ENCODE peak calls at places on chromosomes 13 and 19, in seven cellular contexts. I is IMR-90; L is pons; F is activated T-helper 1 cell treated with anti-CD3 and anti-CD28 coated beads, Interleukin-2, amount 50 U/mL, for 16 hours; W is breast epithelium; Y is NCI-H146; P is stimulated activated CD8-positive, alpha-beta memory T cell treated with anti-CD3 and anti-CD28 coated beads, Interleukin-2, amount 100 ng/mL, for 48 hours. O is an unnamed sample.

GRCh38 chr13:98111168-98112098 is 31.5 kb upstream of the FARP1 start:
- DNase-seq in I (no peak), L (no peak), F (no peak), W (no peak), Y (no peak), P (no peak), O (no peak)

GRCh38 chr19:17749912-17750317 is 1.4 kb upstream of the FCHO1 start:
- DNase-seq in I (no peak), L (peak), F (no peak), W (no peak), Y (no peak), P (no peak), O (no peak)

GRCh38 chr13:79973533-79973963 is 367.4 kb downstream of the SPRY2 start:
- DNase-seq in I (no peak), L (no peak), F (no peak), W (no peak), Y (no peak), P (no peak), O (no peak)

GRCh38 chr13:27036236-27036981 is 135.2 kb downstream of the USP12 start:
- DNase-seq in I (no peak), L (no peak), F (no peak), W (no peak), Y (no peak), P (no peak), O (no peak)

GRCh38 chr13:99709134-99709533 is 207.9 kb downstream of the TM9SF2 start:
- DNase-seq in I (no peak), L (peak), F (no peak), W (no peak), Y (no peak), P (no peak), O (no peak)

GRCh38 chr13:98142427-98143156 is at the start of gene FARP1:
- DNase-seq in I (peak), L (peak), F (no peak), W (peak), Y (peak), P (peak), O (no peak)

GRCh38 chr19:44303305-44303704 is 1.5 kb downstream of the ZNF235 start:
- DNase-seq in I (no peak), L (no peak), F (no peak), W (no peak), Y (no peak), P (no peak), O (no peak)

GRCh38 chr13:44627441-44627840 is 51.3 kb upstream of the TSC22D1 start:
- DNase-seq in I (peak), L (no peak), F (no peak), W (no peak), Y (no peak), P (no peak), O (no peak)

GRCh38 chr13:99367106-99367616 is 60.0 kb upstream of the GPR183 start:
- DNase-seq in I (no peak), L (no peak), F (no peak), W (no peak), Y (no peak), P (no peak), O (no peak)

GRCh38 chr13:28922341-28922740 is 102.2 kb downstream of the MTUS2 start:
- DNase-seq in I (no peak), L (no peak), F (no peak), W (no peak), Y (no peak), P (no peak), O (no peak)

GRCh38 chr19:18058208-18059009 is 28.3 kb downstream of the IL12RB1 start:
- DNase-seq in I (peak), L (peak), F (peak), W (peak), Y (peak), P (peak), O (peak)

GRCh38 chr19:12913011-12913561 is 6.0 kb downstream of the SYCE2 start:
- DNase-seq in I (peak), L (peak), F (no peak), W (peak), Y (peak), P (no peak), O (no peak)

GRCh38 chr13:63684822-63685221 is 2269.2 kb upstream of the PCDH20 start:
- DNase-seq in I (no peak), L (no peak), F (no peak), W (no peak), Y (no peak), P (no peak), O (no peak)

GRCh38 chr13:113759525-113760137 is 605 bp downstream of the TMEM255B start:
- DNase-seq in I (peak), L (peak), F (no peak), W (no peak), Y (peak), P (no peak), O (no peak)

GRCh38 chr19:58203814-58204475 is 21.1 kb downstream of the ZNF274 start:
- DNase-seq in I (no peak), L (no peak), F (no peak), W (no peak), Y (no peak), P (no peak), O (no peak)

GRCh38 chr13:33140161-33140560 is 123.9 kb downstream of the KL start:
- DNase-seq in I (peak), L (no peak), F (no peak), W (no peak), Y (no peak), P (no peak), O (no peak)

GRCh38 chr13:46934749-46935148 is 37.9 kb upstream of the HTR2A start:
- DNase-seq in I (no peak), L (no peak), F (no peak), W (no peak), Y (no peak), P (no peak), O (no peak)

GRCh38 chr19:8161135-8161646 is 11.8 kb upstream of the FBN3 start:
- DNase-seq in I (no peak), L (peak), F (no peak), W (no peak), Y (peak), P (peak), O (no peak)

GRCh38 chr19:40685563-40685962 is 4.9 kb downstream of the NUMBL start:
- DNase-seq in I (no peak), L (no peak), F (no peak), W (no peak), Y (no peak), P (no peak), O (no peak)

GRCh38 chr13:51457086-51457485 is 4.2 kb upstream of the INTS6 start:
- DNase-seq in I (no peak), L (no peak), F (no peak), W (no peak), Y (no peak), P (no peak), O (no peak)